ENCODE peak calls at places on chromosomes 12 and 14, in four cellular contexts. S, C, L and B are unnamed samples.

GRCh38 chr14:52351561-52352491 is 37.7 kb downstream of the PTGER2 start:
- DNase-seq in S (peak), L (no peak), C (no peak), B (no peak)

GRCh38 chr12:103529306-103529705 is 33.5 kb upstream of the C12orf42 start:
- DNase-seq in L (no peak), C (no peak), S (no peak), B (no peak)

GRCh38 chr12:81212996-81213696 is 135.3 kb downstream of the ACSS3 start:
- DNase-seq in C (no peak), L (no peak), S (no peak), B (no peak)

GRCh38 chr12:18578191-18578590 is 159.6 kb downstream of the PLCZ1 start:
- DNase-seq in S (no peak), C (no peak), L (no peak), B (no peak)

GRCh38 chr14:93984070-93984469 is 7.7 kb upstream of the ASB2 start:
- DNase-seq in L (no peak), S (no peak), C (no peak), B (no peak)

GRCh38 chr12:108306014-108306501 is 33.1 kb downstream of the CMKLR1 start:
- DNase-seq in S (peak), C (no peak), L (no peak), B (no peak)

GRCh38 chr14:104135121-104135903 is 3.1 kb upstream of the KIF26A start:
- DNase-seq in C (no peak), S (no peak), L (no peak), B (no peak)

GRCh38 chr12:123384318-123384993 is 524 bp downstream of the KMT5A start:
- DNase-seq in C (peak), S (no peak), L (no peak), B (no peak)

GRCh38 chr14:79111963-79112362 is 941.8 kb downstream of the NRXN3 start:
- DNase-seq in S (no peak), L (no peak), C (no peak), B (no peak)

GRCh38 chr12:94841171-94841570 is 162.3 kb downstream of the NDUFA12 start:
- DNase-seq in C (peak), S (no peak), L (no peak), B (no peak)

GRCh38 chr14:57982802-57983201 is 116.9 kb upstream of the SLC35F4 start:
- DNase-seq in S (no peak), C (peak), L (no peak), B (no peak)

GRCh38 chr14:55191101-55191880 is at the start of gene DLGAP5:
- DNase-seq in C (peak), L (peak), S (peak), B (peak)

GRCh38 chr12:116693259-116694227 is 44.3 kb downstream of the SPRING1 start:
- DNase-seq in S (no peak), L (peak), C (peak), B (no peak)

GRCh38 chr12:65278576-65279386 is at the start of gene MSRB3:
- DNase-seq in S (peak), L (peak), C (no peak), B (no peak)

GRCh38 chr14:29092121-29092520 is 325.5 kb downstream of the FOXG1 start:
- DNase-seq in L (no peak), C (no peak), S (no peak), B (no peak)

GRCh38 chr12:52006726-52007157 is at the start of gene TAMALIN:
- DNase-seq in S (no peak), C (peak), L (peak), B (no peak)

GRCh38 chr12:131642101-131642540 is 68.8 kb upstream of the SFSWAP start:
- DNase-seq in L (no peak), C (no peak), S (no peak), B (no peak)

GRCh38 chr12:51900323-51900889 is 6.9 kb upstream of the ACVRL1 start:
- DNase-seq in S (no peak), L (no peak), C (no peak), B (no peak)

GRCh38 chr12:27899151-27899661 is 73.3 kb downstream of the PTHLH start:
- DNase-seq in S (peak), C (no peak), L (no peak), B (no peak)

GRCh38 chr12:80627773-80628172 is 79.7 kb upstream of the MYF6 start:
- DNase-seq in L (no peak), C (no peak), S (peak), B (no peak)

GRCh38 chr12:57823131-57823907 is 4.8 kb upstream of the AVIL start:
- DNase-seq in C (no peak), L (no peak), S (no peak), B (no peak)

GRCh38 chr14:74804219-74804825 is 41.2 kb downstream of the YLPM1 start:
- DNase-seq in L (peak), S (peak), C (peak), B (no peak)

GRCh38 chr14:49769171-49769570 is 1.2 kb downstream of the KLHDC2 start:
- DNase-seq in L (peak), S (no peak), C (no peak), B (no peak)

GRCh38 chr14:20499108-20499507 is 6.2 kb upstream of the RNASE10 start:
- DNase-seq in C (no peak), S (no peak), L (no peak), B (no peak)

GRCh38 chr12:83106873-83107272 is 420.2 kb downstream of the TMTC2 start:
- DNase-seq in C (peak), L (no peak), S (no peak), B (no peak)

GRCh38 chr12:93363854-93364297 is 13.8 kb upstream of the NUDT4 start:
- DNase-seq in S (no peak), C (no peak), L (no peak), B (no peak)

GRCh38 chr14:54715811-54716210 is 148.9 kb downstream of the SAMD4A start:
- DNase-seq in L (no peak), S (no peak), C (no peak), B (no peak)

GRCh38 chr12:108641446-108642268 is 8.0 kb upstream of the SELPLG start:
- DNase-seq in L (no peak), S (no peak), C (no peak), B (no peak)

GRCh38 chr12:49339464-49339861 is 2.5 kb upstream of the C1QL4 start:
- DNase-seq in C (no peak), S (no peak), L (peak), B (no peak)

GRCh38 chr12:53074290-53074998 is 4.7 kb downstream of the SPRYD3 start:
- DNase-seq in C (no peak), S (no peak), L (no peak), B (no peak)

GRCh38 chr14:34548472-34548981 is 9.0 kb upstream of the EAPP start:
- DNase-seq in C (no peak), L (no peak), S (no peak), B (no peak)